ENCODE peak calls at places on chromosomes 2 and 18, in four cellular contexts. E is neuronal stem cell, T is Panc1, Z is ovary. H is an unnamed sample. For H3K4me1, the result is how much of the 10 kb centered on the place peaks cover.

GRCh38 chr2:179049546-179050311 is at the start of gene CCDC141:
- DNase-seq in T (no peak), E (no peak), Z (no peak), H (no peak)

GRCh38 chr2:9000442-9000841 is 3.0 kb downstream of the MBOAT2 start:
- DNase-seq in E (no peak), T (no peak), Z (no peak), H (no peak)

GRCh38 chr2:207219716-207220414 is 54.1 kb upstream of the KLF7 start:
- DNase-seq in E (no peak), T (no peak), Z (no peak), H (no peak)

GRCh38 chr18:45171575-45172225 is 443.6 kb upstream of the SLC14A2 start:
- DNase-seq in E (no peak), T (no peak), Z (no peak), H (no peak)

GRCh38 chr2:188091235-188091634 is 200.4 kb upstream of the GULP1 start:
- DNase-seq in T (no peak), Z (no peak), E (no peak), H (no peak)

GRCh38 chr2:196459539-196459938 is 180.0 kb upstream of the CCDC150 start:
- DNase-seq in T (no peak), Z (no peak), E (no peak), H (no peak)

GRCh38 chr2:25437881-25438662 is 96.3 kb upstream of the DNMT3A start:
- DNase-seq in Z (no peak), T (no peak), E (no peak), H (no peak)

GRCh38 chr2:45344502-45344901 is 266.6 kb downstream of the SRBD1 start:
- DNase-seq in E (no peak), T (no peak), Z (no peak), H (no peak)

GRCh38 chr18:3380384-3380961 is 69.5 kb upstream of the TGIF1 start:
- DNase-seq in E (no peak), T (no peak), Z (no peak), H (peak)

GRCh38 chr2:228657807-228658402 is 476.4 kb upstream of the SPHKAP start:
- DNase-seq in Z (no peak), T (peak), E (no peak), H (no peak)

GRCh38 chr2:120650022-120650644 is 85.5 kb upstream of the GLI2 start:
- DNase-seq in Z (no peak), T (no peak), E (no peak), H (no peak)

GRCh38 chr18:78192044-78192443 is 787.6 kb upstream of the SALL3 start:
- DNase-seq in Z (no peak), T (no peak), E (no peak), H (no peak)

GRCh38 chr2:38115216-38116012 is 39.5 kb upstream of the CYP1B1 start:
- DNase-seq in E (peak), T (peak), Z (peak), H (peak)

GRCh38 chr2:58594175-58594574 is 353.1 kb upstream of the FANCL start:
- DNase-seq in T (no peak), Z (no peak), E (no peak), H (no peak)

GRCh38 chr2:45469314-45470099 is 141.6 kb downstream of the SRBD1 start:
- DNase-seq in E (no peak), T (no peak), Z (no peak), H (no peak)

GRCh38 chr2:186017278-186017677 is 278.7 kb downstream of the FSIP2 start:
- DNase-seq in E (no peak), T (no peak), Z (no peak), H (no peak)

GRCh38 chr2:214630402-214631035 is 179.0 kb downstream of the BARD1 start:
- DNase-seq in Z (no peak), T (no peak), E (no peak), H (no peak)

GRCh38 chr2:10495311-10495987 is 47.3 kb upstream of the ODC1 start:
- DNase-seq in Z (no peak), E (no peak), T (no peak), H (no peak)

GRCh38 chr2:66885775-66886402 is 451.0 kb downstream of the MEIS1 start:
- DNase-seq in T (no peak), Z (no peak), E (no peak), H (no peak)

GRCh38 chr18:46167971-46168370 is 63.8 kb downstream of the HAUS1 start:
- DNase-seq in Z (no peak), T (no peak), E (no peak), H (no peak)

GRCh38 chr18:11808001-11808855 is 43.0 kb upstream of the CHMP1B start:
- DNase-seq in T (peak), Z (no peak), E (no peak), H (no peak)

GRCh38 chr2:1152375-1152774 is 201.7 kb downstream of the SNTG2 start:
- DNase-seq in Z (no peak), T (no peak), E (no peak), H (no peak)

GRCh38 chr2:236289766-236290462 is 25.7 kb upstream of the ASB18 start:
- DNase-seq in Z (no peak), E (no peak), T (no peak), H (no peak)

GRCh38 chr2:96869824-96870630 is at the start of gene SEMA4C:
- DNase-seq in E (no peak), Z (peak), T (no peak), H (peak)

GRCh38 chr2:191165190-191165643 is 14.4 kb upstream of the STAT4 start:
- DNase-seq in Z (no peak), T (peak), E (peak), H (peak)

GRCh38 chr18:21083017-21083416 is 28.6 kb downstream of the ROCK1 start:
- DNase-seq in Z (no peak), T (no peak), E (no peak), H (no peak)

GRCh38 chr2:43725711-43726246 is 48.1 kb upstream of the DYNC2LI1 start:
- DNase-seq in Z (no peak), E (no peak), T (no peak), H (no peak)

GRCh38 chr2:72892506-72893173 is 5.4 kb downstream of the SPR start:
- DNase-seq in Z (peak), T (no peak), E (no peak), H (no peak)

GRCh38 chr2:58156780-58157179 is 84.3 kb downstream of the FANCL start:
- DNase-seq in E (no peak), T (no peak), Z (no peak), H (no peak)

DNA sequence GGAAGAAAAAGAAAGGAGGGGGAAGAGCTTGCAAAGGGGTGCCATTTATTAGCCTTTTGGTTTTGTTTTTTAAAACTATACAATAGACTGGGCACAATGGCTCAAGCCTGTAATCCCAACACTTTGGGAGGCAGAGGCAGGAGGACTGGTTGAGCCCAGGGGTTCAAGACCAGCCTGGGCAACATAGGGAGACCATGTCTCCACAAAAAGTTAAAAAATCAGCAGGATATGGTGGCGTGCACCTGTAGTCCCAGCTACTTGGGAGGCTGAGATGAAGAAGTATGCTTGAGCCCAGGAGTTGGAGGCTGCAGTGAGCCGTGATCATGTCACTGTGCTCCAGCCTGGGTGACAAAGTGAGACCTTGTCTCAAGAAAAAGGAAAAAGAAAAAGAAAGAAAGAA is 11.2 kb downstream of the TLK1 start:
- DNase-seq in E (no peak), T (no peak), Z (no peak), H (no peak)
- H3K4me1 ChIP-seq in E (under half), T (under half), Z (under half), H (under half)

GRCh38 chr2:15964936-15965563 is 24.7 kb downstream of the MYCN start:
- DNase-seq in T (no peak), Z (no peak), E (no peak), H (peak)
- H3K4me3 ChIP-seq in T (no peak), Z (no peak), E (no peak), H (peak)

DNA sequence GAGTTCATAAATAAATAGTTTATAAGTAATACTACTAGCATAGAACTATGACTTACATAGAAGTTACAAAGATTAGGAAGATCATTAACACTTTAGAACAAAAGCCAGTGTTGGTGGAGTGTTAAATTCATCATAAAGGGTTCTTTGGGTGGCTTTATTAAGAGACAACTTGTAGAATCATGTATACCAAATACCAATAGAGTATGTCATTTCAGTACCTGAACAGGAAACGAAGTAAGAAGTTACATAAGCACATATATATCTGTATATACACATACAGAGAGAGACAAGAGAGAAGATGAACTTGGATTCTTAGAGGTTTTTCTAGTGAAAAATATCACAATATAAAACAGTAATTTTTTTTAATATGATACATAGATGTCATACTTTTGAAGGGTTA is 82.5 kb upstream of the OTX1 start:
- DNase-seq in Z (no peak), E (no peak), T (no peak), H (no peak)
- H3K4me1 ChIP-seq in Z (under half), E (under half), T (under half), H (under half)

GRCh38 chr2:233082222-233082933 is 22.2 kb downstream of the INPP5D start:
- DNase-seq in E (no peak), Z (no peak), T (no peak), H (no peak)

GRCh38 chr2:233082934-233083755 is 23.0 kb downstream of the INPP5D start:
- DNase-seq in E (no peak), T (no peak), Z (no peak), H (no peak)

GRCh38 chr2:233085037-233085838 is 25.1 kb downstream of the INPP5D start:
- DNase-seq in E (peak), T (no peak), Z (no peak), H (no peak)

GRCh38 chr2:233084488-233084887 is 24.3 kb downstream of the INPP5D start:
- DNase-seq in Z (no peak), T (no peak), E (no peak), H (peak)

GRCh38 chr2:233083782-233084181 is 23.6 kb downstream of the INPP5D start:
- DNase-seq in E (no peak), Z (no peak), T (no peak), H (no peak)
- H3K4me3 ChIP-seq in E (no peak), Z (no peak), T (no peak), H (peak)

GRCh38 chr2:238865744-238866355 is 18.0 kb downstream of the TWIST2 start:
- DNase-seq in E (no peak), Z (no peak), T (no peak), H (no peak)

GRCh38 chr2:238863231-238863630 is 15.3 kb downstream of the TWIST2 start:
- DNase-seq in Z (no peak), T (no peak), E (no peak), H (no peak)

GRCh38 chr2:238863749-238864206 is 15.9 kb downstream of the TWIST2 start:
- DNase-seq in T (no peak), E (no peak), Z (no peak), H (no peak)

GRCh38 chr2:238865015-238865719 is 17.3 kb downstream of the TWIST2 start:
- DNase-seq in Z (no peak), T (no peak), E (no peak), H (no peak)

DNA sequence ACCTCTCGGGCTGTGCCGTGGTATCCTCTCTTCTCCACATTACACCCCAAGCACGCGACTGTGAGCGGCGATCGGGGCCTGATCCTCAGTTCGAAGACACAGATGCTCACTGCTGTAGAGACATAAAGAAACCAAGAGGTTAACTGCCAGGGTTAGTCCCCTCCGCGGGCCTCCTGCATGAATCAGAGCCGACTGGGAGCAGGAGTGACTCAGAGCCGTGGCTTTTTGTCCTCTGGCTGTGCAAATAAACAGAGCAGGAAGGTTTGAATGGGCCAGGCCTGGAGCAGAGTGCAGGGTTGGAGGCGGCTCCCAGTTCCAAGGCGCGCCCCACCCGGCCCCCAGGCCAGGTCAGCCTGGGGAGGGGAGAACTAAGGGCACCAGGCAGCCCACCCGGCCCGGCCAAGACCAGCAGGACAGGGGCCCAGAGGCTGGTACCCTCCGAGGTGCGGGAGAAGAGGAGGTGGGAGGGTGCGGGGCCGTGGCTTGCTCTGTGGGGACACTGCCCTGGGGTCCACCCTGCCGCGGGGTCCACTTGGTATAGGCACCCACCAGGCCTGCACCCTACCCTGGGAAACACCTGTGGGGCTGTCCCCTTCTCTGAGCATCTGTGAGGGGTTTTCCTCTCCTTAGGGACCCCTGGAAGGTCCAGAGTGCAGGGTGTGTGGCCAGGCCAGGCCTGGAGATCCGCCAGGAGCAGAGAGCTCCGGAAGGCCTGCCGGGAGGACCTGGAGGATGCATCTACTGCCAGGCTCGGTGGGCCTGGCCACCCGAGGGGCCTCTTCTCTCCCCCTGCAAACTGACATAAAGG is 16.5 kb downstream of the TWIST2 start:
- DNase-seq in Z (peak), E (peak), T (peak), H (no peak)
- H3K4me1 ChIP-seq in Z (under half), E (under half), T (half or more), H (under half)

GRCh38 chr18:33578371-33579146 is 540 bp downstream of the ASXL3 start:
- DNase-seq in Z (peak), T (no peak), E (peak), H (no peak)
- H3K4me3 ChIP-seq in Z (peak), T (peak), E (peak), H (no peak)

GRCh38 chr18:58398648-58399398 is 230.1 kb downstream of the ALPK2 start:
- DNase-seq in E (no peak), T (no peak), Z (no peak), H (no peak)

GRCh38 chr18:58397385-58398132 is 231.3 kb downstream of the ALPK2 start:
- DNase-seq in E (no peak), T (no peak), Z (no peak), H (no peak)

GRCh38 chr18:58396144-58396543 is 232.7 kb downstream of the ALPK2 start:
- DNase-seq in E (no peak), T (no peak), Z (no peak), H (no peak)

GRCh38 chr18:58394607-58395425 is 234.1 kb downstream of the ALPK2 start:
- DNase-seq in E (no peak), Z (no peak), T (no peak), H (peak)

GRCh38 chr18:58396966-58397365 is 231.9 kb downstream of the ALPK2 start:
- DNase-seq in E (no peak), Z (no peak), T (no peak), H (no peak)
- H3K4me1 ChIP-seq in E (under half), Z (under half), T (under half), H (under half)

DNA sequence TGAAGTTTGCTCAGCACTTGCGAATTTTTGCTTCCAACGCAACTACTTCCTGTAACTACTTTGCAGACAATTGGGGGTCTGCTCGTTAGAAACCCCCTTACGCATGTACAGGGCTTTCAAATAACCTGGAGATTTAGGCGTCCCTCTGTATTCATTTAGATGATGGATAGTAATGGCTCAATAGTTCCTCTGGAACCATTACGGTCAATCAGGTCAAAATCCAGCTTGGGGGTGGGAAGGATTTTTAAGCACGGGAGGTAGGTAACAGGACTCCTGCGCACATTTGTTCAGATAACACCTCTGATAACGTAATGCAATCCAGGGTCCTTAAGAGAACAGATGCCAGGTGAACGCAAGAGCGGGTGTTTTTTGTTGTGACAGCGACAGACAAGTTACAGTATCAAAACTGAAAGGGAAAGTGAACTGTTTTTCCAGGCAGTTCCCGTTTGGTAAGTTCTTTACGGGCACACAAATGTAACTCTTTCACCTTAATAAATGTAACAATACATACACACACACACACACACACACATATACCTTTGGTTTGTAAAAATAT is 3.7 kb upstream of the OSR1 start:
- DNase-seq in Z (no peak), E (no peak), T (no peak), H (peak)
- H3K4me3 ChIP-seq in Z (peak), E (peak), T (peak), H (peak)

H was measured in CD4-positive, CD25-positive, alpha-beta regulatory T cell.